ENCODE peak calls at places on chromosomes 12 and 14, in nine cellular contexts. E is A673; I is C1 segment of cervical spinal cord; S is CD8-positive, alpha-beta memory T cell; T is astrocyte of the cerebellum; R is activated CD4-positive, alpha-beta T cell treated with anti-CD3 and anti-CD28 coated beads, Interleukin-2, amount 50 U/mL, for 4 hours; L is T-helper 17 cell; W is stimulated activated CD8-positive, alpha-beta memory T cell treated with anti-CD3 and anti-CD28 coated beads, Interleukin-2, amount 100 ng/mL, for 1 hour; G is amniotic stem cell. V is an unnamed sample.

GRCh38 chr12:69431604-69432222 is 38.5 kb upstream of the FRS2 start:
- DNase-seq in W (no peak), S (no peak), L (no peak), R (no peak), T (no peak), E (no peak), G (no peak), I (peak; percentile 9), V (no peak)

GRCh38 chr12:5807090-5807414 is 138.0 kb downstream of the ANO2 start:
- DNase-seq in T (peak; percentile 15), L (no peak), G (no peak), S (no peak), W (no peak), E (no peak), I (no peak), R (no peak), V (no peak)

GRCh38 chr14:96049932-96050331 is 10.8 kb downstream of the C14orf132 start:
- DNase-seq in T (no peak), S (no peak), G (no peak), E (no peak), L (no peak), W (no peak), R (no peak), I (no peak), V (no peak)

GRCh38 chr14:95344536-95344935 is 24.8 kb upstream of the CLMN start:
- DNase-seq in W (no peak), G (no peak), I (no peak), L (no peak), E (no peak), R (no peak), T (no peak), S (no peak), V (no peak)

GRCh38 chr12:89909753-89910152 is 201.1 kb upstream of the ATP2B1 start:
- DNase-seq in T (no peak), R (no peak), I (no peak), S (no peak), L (no peak), E (no peak), G (no peak), W (no peak), V (no peak)

GRCh38 chr12:77599782-77600491 is 230.8 kb upstream of the NAV3 start:
- DNase-seq in R (no peak), S (no peak), I (no peak), G (no peak), T (no peak), W (no peak), L (no peak), E (no peak), V (no peak)

GRCh38 chr12:18320036-18320617 is 58.8 kb downstream of the PIK3C2G start:
- DNase-seq in S (no peak), I (no peak), T (peak; percentile 56), W (no peak), E (peak; percentile 78), G (peak; percentile 34), R (no peak), L (no peak), V (no peak)

GRCh38 chr12:131826064-131826928 is 1.9 kb upstream of the MMP17 start:
- DNase-seq in I (no peak), L (no peak), G (no peak), T (no peak), W (no peak), R (no peak), E (no peak), S (no peak), V (no peak)

GRCh38 chr12:49941556-49942511 is 8.7 kb upstream of the AQP2 start:
- DNase-seq in S (no peak), T (no peak), R (no peak), G (no peak), W (no peak), E (no peak), L (no peak), I (no peak), V (no peak)

GRCh38 chr12:3218150-3218845 is 141.1 kb downstream of the TSPAN9 start:
- DNase-seq in S (no peak), W (no peak), G (peak; percentile 61), R (no peak), T (peak; percentile 37), L (no peak), E (peak; percentile 80), I (no peak), V (no peak)

GRCh38 chr12:40646891-40647290 is 45.3 kb upstream of the CNTN1 start:
- DNase-seq in R (no peak), G (no peak), T (no peak), S (no peak), L (no peak), W (no peak), E (no peak), I (no peak), V (no peak)

GRCh38 chr12:119728437-119728730 is 60.5 kb downstream of the PRKAB1 start:
- DNase-seq in I (no peak), S (no peak), W (no peak), E (no peak), L (no peak), T (no peak), G (no peak), R (no peak), V (no peak)

GRCh38 chr12:109892748-109893147 is 7.3 kb upstream of the TCHP start:
- DNase-seq in W (no peak), I (no peak), T (no peak), S (no peak), E (no peak), R (no peak), L (no peak), G (no peak), V (no peak)

GRCh38 chr12:116319316-116319715 is 41.8 kb upstream of the MED13L start:
- DNase-seq in W (no peak), R (no peak), G (no peak), I (no peak), S (no peak), E (no peak), L (no peak), T (peak; percentile 72), V (no peak)

GRCh38 chr14:28766505-28767238 is at the start of gene FOXG1:
- DNase-seq in W (no peak), I (no peak), E (peak; percentile 61), S (no peak), T (peak; percentile 75), R (no peak), G (no peak), L (no peak), V (peak; percentile 71)

GRCh38 chr12:9340422-9341259 is 132.4 kb upstream of the PZP start:
- DNase-seq in S (no peak), T (no peak), L (no peak), E (peak; percentile 78), I (no peak), W (no peak), G (no peak), R (no peak), V (no peak)

GRCh38 chr14:75604979-75605825 is 26.8 kb downstream of the FLVCR2 start:
- DNase-seq in S (no peak), T (no peak), R (no peak), G (no peak), I (no peak), L (no peak), E (no peak), W (no peak), V (no peak)

GRCh38 chr12:116939734-116940133 is 29.0 kb downstream of the FBXW8 start:
- DNase-seq in L (no peak), T (no peak), R (no peak), E (no peak), I (no peak), W (no peak), S (no peak), G (no peak), V (no peak)

GRCh38 chr14:91867316-91867988 is at the start of gene TC2N:
- DNase-seq in G (no peak), T (no peak), I (no peak), R (no peak), E (no peak), L (no peak), S (peak; percentile 38), W (no peak), V (no peak)

GRCh38 chr12:77767756-77768343 is 62.8 kb upstream of the NAV3 start:
- DNase-seq in R (no peak), W (no peak), E (no peak), T (no peak), S (no peak), L (no peak), G (no peak), I (no peak), V (no peak)

GRCh38 chr14:87979689-87980088 is 13.3 kb downstream of the GALC start:
- DNase-seq in W (no peak), L (no peak), R (no peak), G (no peak), T (no peak), S (no peak), E (no peak), I (no peak), V (no peak)

GRCh38 chr12:130992448-130992847 is 38.7 kb downstream of the ADGRD1 start:
- DNase-seq in R (no peak), W (no peak), I (no peak), G (no peak), S (no peak), E (no peak), T (no peak), L (no peak), V (no peak)

GRCh38 chr12:123045678-123046077 is 65.2 kb downstream of the ARL6IP4 start:
- DNase-seq in I (no peak), G (no peak), S (no peak), L (no peak), E (no peak), W (no peak), T (no peak), R (no peak), V (no peak)

GRCh38 chr12:85329913-85330312 is 49.9 kb downstream of the ALX1 start:
- DNase-seq in I (no peak), R (no peak), S (no peak), G (no peak), W (no peak), E (no peak), L (no peak), T (no peak), V (no peak)

GRCh38 chr14:60974070-60974469 is 6.8 kb downstream of the TRMT5 start:
- DNase-seq in L (no peak), I (no peak), W (no peak), S (no peak), G (no peak), R (no peak), T (no peak), E (no peak), V (no peak)

GRCh38 chr12:80838708-80839107 is 99.0 kb downstream of the LIN7A start:
- DNase-seq in R (no peak), I (no peak), S (no peak), L (no peak), E (no peak), T (no peak), W (no peak), G (no peak), V (no peak)

GRCh38 chr12:4849024-4849594 is 60.6 kb upstream of the KCNA1 start:
- DNase-seq in I (no peak), W (no peak), R (no peak), S (no peak), G (no peak), L (peak; percentile 22), E (peak; percentile 30), T (peak; percentile 33), V (no peak)

V was measured in GM12891.